ENCODE peak calls at places on chromosomes 1 and 21, in eight cellular contexts. J, P, I, U, L, E, H and A are unnamed samples.

GRCh38 chr1:20248954-20249612 is 41.6 kb upstream of the VWA5B1 start:
- DNase-seq in U (no peak), E (no peak), J (no peak), L (no peak), H (no peak), I (no peak), P (no peak), A (no peak)

GRCh38 chr1:183653876-183654451 is 848 bp upstream of the APOBEC4 start:
- DNase-seq in L (no peak), E (no peak), I (no peak), U (no peak), P (no peak), J (no peak), H (no peak), A (no peak)

GRCh38 chr1:156813750-156814570 is 2.7 kb downstream of the SH2D2A start:
- DNase-seq in E (peak), U (no peak), L (peak), H (no peak), I (peak), P (peak), J (no peak), A (no peak)

GRCh38 chr1:246355421-246356230 is 151.5 kb downstream of the SMYD3 start:
- DNase-seq in J (no peak), H (no peak), P (no peak), L (no peak), E (no peak), U (no peak), I (no peak), A (no peak)

GRCh38 chr1:40625076-40625475 is 40.4 kb downstream of the RIMS3 start:
- DNase-seq in L (peak), P (no peak), I (no peak), U (no peak), H (no peak), J (no peak), E (peak), A (peak)

GRCh38 chr1:41919764-41920397 is 1.2 kb upstream of the HIVEP3 start:
- DNase-seq in U (no peak), P (no peak), J (no peak), H (no peak), I (no peak), E (no peak), L (peak), A (peak)

GRCh38 chr1:23916209-23917131 is 3.3 kb upstream of the CNR2 start:
- DNase-seq in U (peak), I (peak), E (peak), H (peak), L (peak), P (peak), J (no peak), A (peak)

GRCh38 chr1:169949139-169949538 is 55.4 kb upstream of the SCYL3 start:
- DNase-seq in U (no peak), P (no peak), H (no peak), I (no peak), L (no peak), J (no peak), E (no peak), A (peak)

GRCh38 chr21:45379171-45379900 is 25.6 kb upstream of the COL18A1 start:
- DNase-seq in J (no peak), E (peak), I (no peak), P (peak), H (no peak), U (no peak), L (no peak), A (no peak)

GRCh38 chr21:43985690-43986251 is 26.3 kb upstream of the TRAPPC10 start:
- DNase-seq in L (no peak), U (no peak), P (no peak), J (no peak), H (no peak), I (no peak), E (no peak), A (no peak)

GRCh38 chr1:77544845-77545244 is 137.6 kb downstream of the ZZZ3 start:
- DNase-seq in H (no peak), I (no peak), L (no peak), E (no peak), U (no peak), P (no peak), J (no peak), A (no peak)

GRCh38 chr1:92376345-92376744 is 77.5 kb downstream of the RPAP2 start:
- DNase-seq in H (no peak), J (no peak), E (no peak), L (no peak), P (no peak), U (no peak), I (no peak), A (no peak)

GRCh38 chr1:76268341-76268740 is 193.8 kb downstream of the ST6GALNAC3 start:
- DNase-seq in H (no peak), L (no peak), J (no peak), U (no peak), I (no peak), E (no peak), P (no peak), A (no peak)

GRCh38 chr1:180270767-180271639 is 40.9 kb downstream of the LHX4 start:
- DNase-seq in I (no peak), H (no peak), L (no peak), U (no peak), J (peak), P (no peak), E (no peak), A (peak)

GRCh38 chr1:36224537-36225297 is 474 bp downstream of the THRAP3 start:
- DNase-seq in P (no peak), E (peak), L (peak), U (peak), I (peak), J (peak), H (peak), A (peak)

GRCh38 chr1:209769171-209769904 is 13.5 kb downstream of the TRAF3IP3 start:
- DNase-seq in I (no peak), J (no peak), H (peak), P (peak), E (peak), U (peak), L (no peak), A (peak)

GRCh38 chr1:238399558-238399957 is 508.8 kb upstream of the ZP4 start:
- DNase-seq in P (no peak), H (no peak), J (no peak), U (no peak), I (no peak), E (no peak), L (no peak), A (no peak)
- TF ChIP-seq CTCF in P (no peak), H (no peak), J (peak), U (no peak), I (no peak), E (no peak), L (no peak), A (peak)

GRCh38 chr1:61727544-61727943 is 2.6 kb upstream of the TM2D1 start:
- DNase-seq in H (no peak), L (no peak), I (no peak), J (no peak), P (no peak), U (no peak), E (no peak), A (no peak)

GRCh38 chr1:61724721-61725694 is at the start of gene TM2D1:
- DNase-seq in I (peak), U (peak), L (peak), H (peak), J (peak), E (peak), P (peak), A (peak)
- TF ChIP-seq CTCF in I (no peak), U (peak), L (no peak), H (no peak), J (no peak), E (no peak), P (no peak), A (no peak)

DNA sequence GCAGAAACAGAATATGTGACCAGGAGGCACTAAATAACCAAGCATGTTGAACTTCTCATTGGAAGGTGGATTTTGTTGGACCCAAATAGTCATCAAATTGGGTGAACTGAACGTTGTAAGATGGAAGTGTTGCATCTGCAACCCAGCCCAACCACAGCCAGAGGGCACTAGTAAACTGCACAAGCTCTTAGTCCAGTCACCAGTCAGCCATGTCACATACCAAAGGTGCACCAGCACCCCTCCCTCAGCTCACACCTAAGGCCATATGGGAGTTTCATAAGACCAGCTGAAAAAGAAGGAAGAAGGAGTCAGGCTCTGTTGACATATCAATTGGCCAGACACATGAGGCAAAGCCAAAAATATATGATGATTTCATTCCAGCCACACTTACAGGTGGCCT is 481.7 kb upstream of the NR5A2 start:
- DNase-seq in L (no peak), P (no peak), H (no peak), J (no peak), E (peak), U (no peak), I (peak), A (peak)
- TF ChIP-seq CTCF in L (no peak), P (peak), H (peak), J (peak), E (peak), U (no peak), I (peak), A (peak)

DNA sequence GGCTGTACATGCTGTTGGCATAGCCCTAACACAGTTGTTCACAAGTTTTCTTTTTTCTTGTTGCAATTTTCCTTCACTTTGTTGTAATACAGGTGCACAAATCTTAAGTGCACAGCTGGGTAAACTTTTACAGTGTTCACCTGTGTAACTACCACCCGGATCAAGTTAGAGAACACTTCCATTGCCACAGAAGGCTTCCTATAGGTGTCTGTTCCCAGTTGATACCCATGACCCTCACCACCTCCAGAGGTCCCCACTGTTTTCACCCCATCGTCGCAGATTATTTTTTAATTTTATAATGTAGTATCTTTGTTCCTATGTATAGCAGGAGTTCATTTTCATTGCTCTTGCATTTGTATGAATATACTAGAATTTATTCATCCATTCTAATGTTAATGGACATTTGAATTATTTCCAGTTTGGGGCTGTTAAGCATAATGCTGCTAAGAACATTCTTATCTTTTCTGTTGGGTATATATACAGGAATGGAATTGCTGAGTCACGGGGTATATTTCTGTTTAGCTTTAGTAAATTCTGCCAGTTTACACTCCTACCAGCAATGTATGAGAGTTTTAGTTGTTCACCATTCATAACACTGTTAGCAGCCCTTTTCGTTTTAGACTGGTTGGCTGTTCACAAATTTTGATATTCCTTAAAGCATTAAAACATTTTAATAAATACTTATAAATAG is 16.4 kb downstream of the SPRTN start:
- DNase-seq in H (no peak), U (no peak), E (no peak), I (no peak), J (no peak), L (no peak), P (no peak), A (no peak)
- TF ChIP-seq CTCF in H (no peak), U (no peak), E (no peak), I (no peak), J (no peak), L (no peak), P (no peak), A (no peak)

DNA sequence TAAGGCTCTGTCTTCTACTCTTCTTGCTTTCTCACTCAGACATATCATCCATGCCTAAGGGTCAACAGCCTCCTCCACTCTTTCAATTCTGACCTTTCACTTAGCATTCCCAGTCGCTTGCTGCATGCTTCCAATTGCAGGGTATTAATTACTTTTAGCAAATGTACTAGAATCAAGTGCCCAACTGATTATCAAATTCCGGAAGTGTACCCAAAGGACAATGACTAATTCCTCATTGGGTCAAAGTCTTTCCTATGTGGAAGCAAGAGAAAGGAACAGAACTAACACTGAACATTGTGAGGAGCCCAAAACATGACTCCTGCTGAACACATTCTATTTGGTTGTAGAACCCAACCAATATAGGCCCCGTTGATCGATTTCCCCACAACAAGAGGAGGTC is 101.8 kb downstream of the APP start:
- DNase-seq in P (no peak), H (no peak), E (no peak), L (no peak), I (no peak), J (no peak), U (no peak), A (no peak)
- TF ChIP-seq CTCF in P (no peak), H (no peak), E (no peak), L (no peak), I (no peak), J (no peak), U (no peak), A (no peak)